ENCODE peak calls at places on chromosomes 1 and 21, in seven cellular contexts. U is transverse colon, X is A549, G is tibial artery, Z is foreskin fibroblast, A is AG10803, K is Peyer's patch. V is an unnamed sample.

GRCh38 chr1:212860713-212861581 is 2.9 kb downstream of the FLVCR1 start:
- DNase-seq in K (no peak), U (no peak), X (peak), Z (peak), A (peak), G (no peak), V (peak)

GRCh38 chr1:6005276-6005917 is 13.2 kb upstream of the NPHP4 start:
- DNase-seq in A (no peak), G (no peak), K (peak), U (peak), X (no peak), Z (no peak), V (no peak)

GRCh38 chr1:61139324-61140055 is 57.1 kb downstream of the NFIA start:
- DNase-seq in U (no peak), G (peak), A (peak), X (peak), Z (peak), K (no peak), V (peak)

GRCh38 chr21:28118570-28118969 is 874.1 kb downstream of the LTN1 start:
- DNase-seq in A (no peak), K (no peak), U (no peak), X (no peak), Z (no peak), G (no peak), V (no peak)

GRCh38 chr1:222592171-222592570 is 2.4 kb upstream of the TAF1A start:
- DNase-seq in G (no peak), U (no peak), Z (peak), A (peak), K (no peak), X (no peak), V (no peak)

GRCh38 chr1:66271904-66272254 is 262.1 kb upstream of the SGIP1 start:
- DNase-seq in U (peak), X (peak), K (no peak), G (peak), A (peak), Z (peak), V (peak)

GRCh38 chr1:84862810-84863251 is 30.2 kb downstream of the LPAR3 start:
- DNase-seq in G (no peak), K (no peak), X (no peak), A (no peak), U (no peak), Z (no peak), V (no peak)

GRCh38 chr1:146036241-146036989 is 14.9 kb upstream of the HJV start:
- DNase-seq in K (no peak), A (no peak), Z (no peak), G (no peak), U (no peak), X (no peak), V (no peak)

GRCh38 chr1:87885263-87885662 is 556.6 kb downstream of the LMO4 start:
- DNase-seq in X (no peak), Z (no peak), U (no peak), K (no peak), G (no peak), A (no peak), V (no peak)

GRCh38 chr1:231508941-231509340 is 19.5 kb upstream of the TSNAX start:
- DNase-seq in U (no peak), K (no peak), A (no peak), X (no peak), Z (no peak), G (no peak), V (no peak)

GRCh38 chr21:14683021-14683420 is 136.9 kb upstream of the SAMSN1 start:
- DNase-seq in X (no peak), U (no peak), Z (no peak), A (no peak), G (no peak), K (no peak), V (no peak)

GRCh38 chr1:97138515-97139032 is 417.0 kb downstream of the PTBP2 start:
- DNase-seq in X (no peak), U (no peak), K (no peak), Z (peak), A (no peak), G (no peak), V (no peak)

GRCh38 chr1:152440635-152441471 is 26.8 kb upstream of the CRNN start:
- DNase-seq in G (peak), X (peak), K (peak), Z (peak), A (peak), U (peak), V (peak)

GRCh38 chr1:64240209-64240608 is 36.8 kb downstream of the UBE2U start:
- DNase-seq in A (peak), U (no peak), Z (peak), G (no peak), X (no peak), K (no peak), V (peak)

GRCh38 chr1:9069324-9070100 is at the start of gene SLC2A5:
- DNase-seq in K (peak), A (no peak), Z (peak), U (peak), X (no peak), G (peak), V (no peak)

GRCh38 chr1:224534731-224535130 is 81.4 kb upstream of the CNIH3 start:
- DNase-seq in A (no peak), U (no peak), G (no peak), K (no peak), Z (no peak), X (no peak), V (no peak)

GRCh38 chr1:111731956-111732355 is 7.2 kb downstream of the INKA2 start:
- DNase-seq in U (no peak), A (no peak), G (no peak), Z (no peak), X (no peak), K (no peak), V (no peak)

GRCh38 chr1:93338426-93338825 is 7.3 kb upstream of the DR1 start:
- DNase-seq in U (no peak), X (peak), G (no peak), Z (peak), K (no peak), A (peak), V (peak)

GRCh38 chr1:180606109-180606508 is 25.7 kb upstream of the XPR1 start:
- DNase-seq in Z (no peak), U (no peak), X (no peak), G (no peak), K (no peak), A (no peak), V (no peak)

GRCh38 chr1:63787875-63788274 is 14.1 kb downstream of the ROR1 start:
- DNase-seq in G (no peak), A (no peak), U (no peak), Z (no peak), X (no peak), K (no peak), V (no peak)

GRCh38 chr21:32412162-32412997 is at the start of gene EVA1C:
- DNase-seq in U (peak), K (peak), G (peak), A (no peak), X (peak), Z (peak), V (peak)

GRCh38 chr1:64047549-64047969 is 155.9 kb upstream of the UBE2U start:
- DNase-seq in U (no peak), G (no peak), X (no peak), A (no peak), Z (no peak), K (no peak), V (no peak)

GRCh38 chr1:119674835-119675289 is 26.8 kb upstream of the ZNF697 start:
- DNase-seq in X (no peak), G (no peak), K (peak), A (peak), U (peak), Z (peak), V (peak)
- TF ChIP-seq CTCF in X (no peak), G (no peak), K (no peak), A (peak), U (peak), Z (no peak), V (no peak)

GRCh38 chr1:25903986-25904385 is 2.2 kb downstream of the STMN1 start:
- DNase-seq in U (no peak), K (no peak), G (no peak), A (no peak), Z (no peak), X (no peak), V (no peak)
- H3K4me3 ChIP-seq in U (no peak), K (no peak), G (no peak), A (peak), Z (peak), X (peak), V (peak)

DNA sequence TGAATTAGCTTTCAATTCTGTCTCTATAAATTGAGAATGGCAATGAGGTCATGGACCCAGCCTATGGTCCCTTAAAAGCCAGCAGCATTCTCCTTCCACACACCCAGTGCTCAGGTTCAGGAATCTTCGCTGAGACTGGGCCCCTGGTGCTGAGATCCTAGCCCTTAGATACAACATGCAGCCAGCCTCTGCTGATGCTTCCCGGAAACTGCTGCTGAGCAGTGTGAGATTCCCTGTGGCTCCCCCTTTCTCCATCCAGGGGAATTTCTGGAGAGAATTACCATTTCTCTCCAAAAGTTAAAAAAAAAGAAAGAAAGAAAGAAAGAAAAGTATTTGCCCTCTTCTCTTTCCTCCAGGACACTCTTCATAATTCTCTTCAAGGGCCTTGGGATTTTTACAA is 31.7 kb upstream of the RALGPS2 start:
- DNase-seq in A (no peak), K (no peak), U (no peak), Z (peak), G (no peak), X (peak), V (no peak)
- TF ChIP-seq CTCF in A (peak), K (peak), U (no peak), Z (peak), G (no peak), X (no peak), V (no peak)

GRCh38 chr1:184387871-184388670 is 1.2 kb downstream of the C1orf21 start:
- DNase-seq in K (peak), X (peak), U (peak), G (peak), Z (peak), A (peak), V (peak)

GRCh38 chr1:184388671-184389292 is 2.0 kb downstream of the C1orf21 start:
- DNase-seq in G (no peak), Z (no peak), X (no peak), A (no peak), U (no peak), K (no peak), V (no peak)

GRCh38 chr1:184390889-184391288 is 4.1 kb downstream of the C1orf21 start:
- DNase-seq in U (no peak), Z (no peak), K (no peak), X (no peak), A (no peak), G (no peak), V (no peak)

GRCh38 chr1:184387069-184387870 is 441 bp downstream of the C1orf21 start:
- DNase-seq in U (peak), A (no peak), G (peak), X (peak), Z (peak), K (peak), V (peak)

DNA sequence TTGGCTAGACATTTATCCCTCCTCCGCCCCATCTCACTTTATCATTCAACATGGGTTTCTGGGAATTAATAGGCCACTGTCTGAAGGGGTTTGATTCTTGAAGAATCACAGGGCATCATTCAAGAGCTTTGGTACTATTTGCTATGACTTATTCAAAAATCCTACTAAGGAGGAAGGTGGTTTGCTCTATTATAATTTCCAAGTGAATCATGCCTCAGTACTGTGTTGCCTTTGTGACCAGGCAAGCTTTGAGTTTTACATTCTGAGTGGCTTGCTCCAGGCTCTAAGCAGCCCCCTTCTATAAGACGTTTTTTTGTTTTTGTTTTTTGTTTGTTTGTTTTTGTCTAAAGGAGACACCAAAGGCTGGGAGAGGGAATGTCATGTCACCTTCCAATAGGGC is 2.6 kb downstream of the C1orf21 start:
- DNase-seq in Z (peak), A (no peak), U (no peak), K (no peak), X (no peak), G (no peak), V (no peak)
- H3K4me3 ChIP-seq in Z (no peak), A (no peak), U (no peak), K (peak), X (no peak), G (no peak), V (no peak)

DNA sequence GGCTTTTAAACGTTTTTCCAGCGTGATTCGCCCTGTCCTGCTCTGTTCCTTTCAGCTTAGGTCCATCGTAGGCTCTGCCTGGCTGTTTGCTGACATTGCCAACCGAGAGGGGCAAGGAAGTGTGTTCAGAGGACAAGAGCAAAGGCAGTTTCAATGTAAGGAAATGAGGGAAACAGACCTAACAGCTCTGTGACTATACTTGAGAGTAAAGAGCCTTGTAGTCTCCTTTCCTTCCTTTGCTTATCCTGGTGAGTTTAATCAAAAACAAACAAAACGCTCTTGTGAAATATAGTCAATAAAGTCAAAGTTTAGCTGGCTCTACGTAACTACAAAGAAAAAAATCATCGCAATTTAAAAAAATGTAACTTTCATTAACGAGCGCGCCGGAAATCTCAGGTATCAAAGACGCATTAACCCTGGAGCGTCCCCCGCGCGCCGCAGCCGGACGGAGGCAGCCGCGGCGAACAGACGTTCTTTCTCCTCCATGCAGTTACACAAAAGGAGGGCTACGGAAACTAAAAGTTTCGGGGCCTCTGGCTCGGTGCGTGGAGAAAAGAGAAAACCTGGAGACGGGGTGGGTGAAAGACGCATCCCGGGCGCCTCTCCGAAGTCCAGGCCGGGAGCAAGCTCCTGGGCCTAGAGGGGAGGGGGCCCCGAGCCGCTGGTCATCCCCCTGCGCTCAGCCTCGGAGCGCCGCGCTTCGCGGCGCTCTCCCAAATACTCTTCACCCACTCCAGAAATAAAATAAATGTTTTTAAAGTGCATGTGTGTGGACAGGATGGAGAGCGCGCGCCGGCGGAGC is 594 bp upstream of the ADGRL2 start:
- DNase-seq in G (peak), K (peak), A (peak), Z (peak), U (peak), X (peak), V (peak)
- TF ChIP-seq CTCF in G (no peak), K (no peak), A (no peak), Z (no peak), U (no peak), X (no peak), V (no peak)

GRCh38 chr21:42533963-42534355 is 20.3 kb downstream of the SLC37A1 start:
- DNase-seq in K (peak), Z (no peak), G (no peak), A (no peak), X (no peak), U (peak), V (no peak)
- H3K4me3 ChIP-seq in K (no peak), Z (no peak), G (no peak), A (no peak), X (no peak), U (no peak), V (no peak)

GRCh38 chr1:234478481-234479309 is at the start of gene TARBP1:
- DNase-seq in K (peak), A (peak), U (peak), X (peak), Z (peak), G (peak), V (peak)
- TF ChIP-seq CTCF in K (no peak), A (peak), U (peak), X (peak), Z (no peak), G (no peak), V (no peak)

GRCh38 chr21:45540601-45540970 is 1.7 kb downstream of the SLC19A1 start:
- DNase-seq in U (no peak), K (peak), Z (no peak), X (no peak), A (no peak), G (peak), V (no peak)

GRCh38 chr21:45538381-45539045 is 3.7 kb downstream of the SLC19A1 start:
- DNase-seq in A (no peak), G (peak), U (peak), Z (no peak), K (no peak), X (no peak), V (no peak)

GRCh38 chr21:45539796-45540600 is 2.2 kb downstream of the SLC19A1 start:
- DNase-seq in G (peak), Z (no peak), U (no peak), A (no peak), K (peak), X (no peak), V (no peak)

GRCh38 chr21:45537746-45538291 is 4.4 kb downstream of the SLC19A1 start:
- DNase-seq in K (no peak), U (peak), A (no peak), Z (no peak), X (no peak), G (peak), V (no peak)

DNA sequence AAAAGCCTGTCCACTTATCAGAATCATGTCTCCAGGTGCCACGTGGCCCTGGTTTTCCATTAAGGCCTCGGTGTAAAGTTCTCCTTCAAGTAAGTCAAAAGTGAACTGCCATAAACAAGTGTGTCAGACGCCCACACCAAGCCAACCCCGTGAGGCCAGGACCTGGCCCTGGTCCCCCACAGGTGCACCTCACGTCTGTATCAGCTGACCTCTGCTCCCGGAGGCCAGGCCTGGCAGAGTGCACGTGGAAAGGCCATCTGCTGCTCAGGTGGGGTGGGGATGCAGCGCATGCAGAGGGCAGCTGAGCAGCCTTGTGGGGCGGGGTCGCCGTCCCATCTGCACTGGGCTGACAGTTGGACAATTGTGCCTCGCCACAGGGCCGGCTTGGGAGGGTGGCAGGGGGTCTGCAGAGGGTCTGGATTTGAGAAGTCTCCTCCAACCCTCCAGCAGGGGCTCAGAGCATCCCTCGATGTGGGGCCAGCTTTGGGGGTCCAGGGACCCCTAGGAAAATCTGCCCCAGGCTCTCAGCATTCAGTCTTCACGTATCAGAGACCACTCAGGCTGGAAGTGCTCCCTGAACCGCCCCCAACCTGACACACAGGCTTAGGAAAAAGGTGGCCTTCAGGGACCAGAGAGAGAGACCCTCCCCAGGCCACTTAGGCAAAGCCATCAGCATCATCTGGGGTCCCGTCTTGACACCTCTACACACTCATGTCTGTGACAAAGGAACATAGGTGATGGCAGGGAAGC is 3.0 kb downstream of the SLC19A1 start:
- DNase-seq in A (no peak), Z (no peak), K (peak), U (peak), G (peak), X (no peak), V (no peak)
- H3K4me3 ChIP-seq in A (no peak), Z (no peak), K (no peak), U (no peak), G (no peak), X (no peak), V (no peak)